ENCODE peak calls at places on chromosomes 12 and 14, in five cellular contexts. Q is GM23338, N is stomach, S is suprapubic skin, R is breast epithelium. V is an unnamed sample.

GRCh38 chr12:19915392-19916192 is 452.7 kb upstream of the PDE3A start:
- DNase-seq in N (no peak), Q (peak; percentile 68), R (no peak), S (no peak), V (no peak)

GRCh38 chr12:132695431-132695830 is 8.0 kb downstream of the PXMP2 start:
- DNase-seq in Q (no peak), S (no peak), R (no peak), N (peak; percentile 42), V (no peak)

GRCh38 chr12:47942327-47943230 is 20.8 kb upstream of the TMEM106C start:
- DNase-seq in Q (peak; percentile 93), S (no peak), N (peak; percentile 55), R (no peak), V (no peak)

GRCh38 chr14:105858676-105859025 is 332.3 kb downstream of the TMEM121 start:
- DNase-seq in S (peak; percentile 46), Q (no peak), N (no peak), R (no peak), V (no peak)

GRCh38 chr14:33809456-33809855 is 141.4 kb downstream of the EGLN3 start:
- DNase-seq in S (no peak), N (no peak), R (no peak), Q (no peak), V (no peak)

GRCh38 chr14:39097159-39097558 is 5.9 kb downstream of the SEC23A start:
- DNase-seq in Q (peak; percentile 71), S (no peak), R (no peak), N (no peak), V (no peak)

GRCh38 chr12:39375206-39375808 is 67.6 kb downstream of the KIF21A start:
- DNase-seq in S (no peak), R (no peak), N (no peak), Q (peak; percentile 57), V (no peak)

GRCh38 chr12:80837342-80837978 is 100.3 kb downstream of the LIN7A start:
- DNase-seq in R (no peak), N (no peak), Q (peak; percentile 91), S (no peak), V (no peak)

GRCh38 chr12:14774074-14774943 is 29.0 kb downstream of the WBP11 start:
- DNase-seq in Q (peak; percentile 99), R (peak; percentile 98), N (peak; percentile 97), S (peak; percentile 99), V (peak; percentile 99)

GRCh38 chr14:21311614-21312013 is 31.7 kb downstream of the RPGRIP1 start:
- DNase-seq in Q (no peak), R (no peak), N (no peak), S (no peak), V (no peak)

GRCh38 chr12:55712700-55713415 is 3.0 kb upstream of the BLOC1S1 start:
- DNase-seq in Q (no peak), R (no peak), N (no peak), S (no peak), V (no peak)

GRCh38 chr14:24147761-24148428 is 597 bp downstream of the RNF31 start:
- DNase-seq in Q (no peak), N (no peak), R (no peak), S (no peak), V (no peak)

GRCh38 chr14:50342211-50343080 is 30.3 kb downstream of the DMAC2L start:
- DNase-seq in Q (peak; percentile 68), R (peak; percentile 57), N (no peak), S (no peak), V (peak; percentile 90)

GRCh38 chr14:90808759-90809529 is 7.3 kb downstream of the TTC7B start:
- DNase-seq in R (no peak), Q (no peak), N (no peak), S (no peak), V (no peak)

GRCh38 chr12:44227601-44228000 is 391.7 kb downstream of the TMEM117 start:
- DNase-seq in R (no peak), S (no peak), Q (no peak), N (no peak), V (no peak)

DNA sequence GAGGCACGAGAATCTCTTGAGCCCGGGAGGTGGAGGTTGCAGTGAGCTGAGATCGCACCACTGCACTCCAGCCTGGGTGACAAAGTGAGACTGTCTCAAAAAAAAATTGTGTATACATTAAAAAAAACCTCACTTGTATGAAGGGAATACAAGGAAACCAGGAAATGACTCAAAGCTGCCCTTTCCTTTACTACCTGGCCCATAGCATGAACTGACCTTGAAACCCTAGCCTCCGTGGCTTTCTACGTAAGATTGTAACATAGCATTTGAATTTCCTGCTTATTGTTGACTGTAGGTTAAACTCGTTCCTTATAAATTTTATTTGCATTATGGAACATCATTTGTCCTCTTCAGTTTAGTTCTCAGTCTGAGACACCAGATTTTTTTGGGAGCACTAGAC is 9.1 kb upstream of the DDX47 start:
- DNase-seq in R (no peak), Q (no peak), N (no peak), S (no peak), V (no peak)
- H3K4me3 ChIP-seq in R (no peak overlapping the region), Q (no peak overlapping the region), N (no peak overlapping the region), S (no peak overlapping the region), V (no peak overlapping the region)

DNA sequence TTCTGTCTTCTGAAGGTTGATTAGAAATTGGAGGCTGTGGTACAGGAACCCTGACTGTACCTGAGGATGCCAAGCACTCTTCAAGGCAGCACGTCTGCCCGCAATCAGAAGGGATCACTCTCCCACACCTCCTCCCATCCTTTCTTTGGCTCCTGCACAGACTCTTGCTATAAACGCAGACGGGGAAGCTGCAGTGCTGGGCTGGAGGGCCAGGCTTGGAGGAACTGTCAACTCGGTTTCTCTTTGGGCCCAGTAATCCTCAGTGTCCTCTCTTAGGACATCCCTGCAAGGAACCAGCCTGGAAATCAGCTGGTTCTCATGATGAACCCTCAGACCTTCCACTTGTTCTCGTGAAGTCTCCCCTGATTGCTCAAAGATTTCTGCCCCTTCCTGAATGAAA is 201.4 kb downstream of the ADGRD1 start:
- DNase-seq in R (no peak), N (no peak), S (no peak), Q (no peak), V (peak; percentile 60)
- TF ChIP-seq POLR2AphosphoS5 in R (no peak), N (no peak), S (no peak), Q (no peak), V (no peak)

DNA sequence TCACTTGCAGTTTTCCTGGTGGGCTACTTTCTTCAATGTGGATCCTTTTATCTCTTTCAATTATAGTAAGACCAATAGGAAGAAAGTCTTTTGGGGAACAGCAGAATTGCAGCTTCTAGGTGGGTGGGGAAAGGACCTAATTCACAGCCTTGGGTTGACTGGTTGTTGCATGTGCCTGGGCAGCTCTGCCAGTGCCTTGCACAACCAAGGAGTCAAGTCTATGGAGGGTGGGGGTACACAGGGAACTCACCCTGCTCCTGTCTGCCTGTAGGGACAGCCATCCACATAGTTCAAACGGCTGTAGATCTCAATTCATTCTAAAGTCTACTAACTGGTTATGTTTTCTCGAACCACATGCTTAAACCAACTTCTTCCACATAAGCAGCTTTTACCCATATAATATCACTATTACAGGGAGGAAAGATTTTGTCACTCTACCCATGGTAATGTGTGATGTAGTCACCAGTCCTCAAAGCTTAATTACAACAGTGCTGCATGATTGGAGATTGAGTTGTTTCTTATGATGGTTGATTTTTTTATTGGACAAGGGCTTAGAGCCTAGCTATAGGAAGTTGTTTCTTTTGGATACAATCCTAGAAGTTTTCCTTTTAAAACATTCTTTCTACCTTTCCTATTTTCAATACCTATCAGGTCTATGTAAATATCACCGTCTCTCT is 117.7 kb upstream of the FRMD6 start:
- DNase-seq in S (no peak), R (no peak), N (no peak), Q (no peak), V (no peak)
- H3K4me3 ChIP-seq in S (no peak overlapping the region), R (no peak overlapping the region), N (no peak overlapping the region), Q (no peak overlapping the region), V (no peak overlapping the region)

DNA sequence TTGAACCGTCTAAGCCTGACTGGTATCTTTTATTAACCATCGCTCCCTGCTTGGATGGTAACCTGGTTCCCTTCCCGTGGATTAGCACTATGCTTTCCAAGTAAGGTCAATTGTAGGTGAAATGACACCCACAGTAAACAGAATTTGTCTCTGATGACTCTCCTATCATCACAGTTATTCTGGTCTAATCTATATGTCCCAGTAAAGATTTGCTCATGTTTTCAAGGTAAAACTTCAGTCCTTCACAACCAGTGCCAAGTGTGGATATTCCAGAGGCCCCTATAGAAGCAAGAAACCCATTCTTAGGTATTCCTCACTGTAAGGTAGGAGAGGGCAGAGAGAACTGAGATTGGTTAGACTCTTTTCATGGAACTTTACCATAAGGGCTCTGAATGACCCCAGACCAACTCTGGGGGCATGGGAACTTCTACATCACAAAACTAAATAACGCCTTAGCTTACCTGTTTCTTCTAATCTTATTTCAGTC is 9.9 kb upstream of the HAUS4 start:
- DNase-seq in N (no peak), Q (no peak), R (no peak), S (peak; percentile 7), V (no peak)
- TF ChIP-seq POLR2AphosphoS5 in N (no peak), Q (no peak), R (no peak), S (no peak), V (no peak)

GRCh38 chr12:4271433-4272013 is 2.0 kb upstream of the CCND2 start:
- DNase-seq in S (no peak), R (no peak), Q (peak; percentile 50), N (no peak), V (no peak)

GRCh38 chr12:4273651-4274395 is at the start of gene CCND2:
- DNase-seq in R (peak; percentile 86), N (peak; percentile 67), S (peak; percentile 90), Q (peak; percentile 97), V (peak; percentile 97)

GRCh38 chr12:4272976-4273650 is 449 bp upstream of the CCND2 start:
- DNase-seq in N (no peak), Q (peak; percentile 34), R (no peak), S (no peak), V (no peak)

GRCh38 chr12:4270670-4271432 is 2.7 kb upstream of the CCND2 start:
- DNase-seq in S (peak; percentile 81), Q (peak; percentile 82), R (peak; percentile 46), N (no peak), V (no peak)

DNA sequence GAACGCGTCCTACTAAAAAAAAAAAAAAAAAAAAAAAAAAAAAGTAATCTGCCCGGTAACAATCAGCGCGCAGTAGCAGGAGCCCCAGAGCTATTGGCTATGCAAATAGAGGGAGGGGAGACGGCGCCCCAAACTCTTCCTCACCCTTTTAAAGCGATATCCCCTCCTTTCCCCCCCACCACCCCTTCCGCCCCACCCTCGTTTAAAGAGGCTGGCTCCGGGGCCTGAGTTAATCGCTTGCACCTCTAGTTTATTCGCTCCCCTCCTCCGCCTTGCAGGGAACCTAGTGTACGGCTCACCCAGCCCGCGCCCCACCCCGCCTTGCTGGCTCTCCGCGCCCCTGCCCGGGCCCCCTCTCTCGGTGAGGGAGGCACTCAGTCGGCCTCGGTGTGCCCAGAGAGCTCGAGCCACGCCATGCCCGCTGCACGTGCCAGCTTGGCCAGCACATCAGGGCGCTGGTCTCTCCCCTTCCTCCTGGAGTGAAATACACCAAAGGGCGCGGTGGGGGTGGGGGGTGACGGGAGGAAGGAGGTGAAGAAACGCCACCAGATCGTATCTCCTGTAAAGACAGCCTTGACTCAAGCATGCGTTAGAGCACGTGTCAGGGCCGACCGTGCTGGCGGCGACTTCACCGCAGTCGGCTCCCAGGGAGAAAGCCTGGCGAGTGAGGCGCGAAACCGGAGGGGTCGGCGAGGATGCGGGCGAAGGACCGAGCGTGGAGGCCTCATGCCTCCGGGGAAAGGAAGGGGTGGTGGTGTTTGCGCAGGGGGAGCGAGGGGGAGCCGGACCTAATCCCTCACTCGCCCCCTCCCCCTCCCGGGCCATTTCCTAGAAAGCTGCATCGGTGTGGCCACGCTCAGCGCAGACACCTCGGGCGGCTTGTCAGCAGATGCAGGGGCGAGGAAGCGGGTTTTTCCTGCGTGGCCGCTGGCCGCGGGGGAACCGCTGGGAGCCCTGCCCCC is 1.3 kb upstream of the CCND2 start:
- DNase-seq in S (peak; percentile 86), Q (peak; percentile 94), R (peak; percentile 79), N (peak; percentile 63), V (peak; percentile 95)
- H3K4me3 ChIP-seq in S (peak overlapping the region; percentile 80), Q (peak overlapping the region; percentile 99), R (peak overlapping the region; percentile 78), N (peak overlapping the region; percentile 71), V (peak overlapping the region; percentile 71)